ENCODE peak calls at places on chromosomes 16 and 17, in eight cellular contexts. Q is gastrocnemius medialis; R is IMR-90; D is naive thymus-derived CD4-positive, alpha-beta T cell; C is cardiac muscle cell; F is OCI-LY7; V is RWPE2; G is pancreas. A is an unnamed sample.
A peak's percentile ranks its signal among the peaks of the same experiment; 100 is the strongest.

GRCh38 chr17:65588194-65588808 is 26.9 kb upstream of the AXIN2 start:
- DNase-seq in Q (no peak), R (no peak), D (no peak), C (no peak), F (peak; percentile 9), V (no peak), G (no peak), A (no peak)

GRCh38 chr16:77373726-77374125 is 61.1 kb downstream of the ADAMTS18 start:
- DNase-seq in Q (no peak), R (no peak), D (no peak), C (no peak), F (no peak), V (no peak), G (no peak), A (no peak)

GRCh38 chr17:79892457-79893236 is 53.4 kb upstream of the CBX4 start:
- DNase-seq in Q (no peak), R (no peak), D (no peak), C (no peak), F (no peak), V (peak; percentile 45), G (no peak), A (no peak)

GRCh38 chr17:65954148-65954449 is 237.8 kb downstream of the CEP112 start:
- DNase-seq in Q (no peak), R (no peak), D (no peak), C (no peak), F (no peak), V (no peak), G (no peak), A (no peak)

GRCh38 chr17:50976951-50977472 is 110.9 kb upstream of the TOB1 start:
- DNase-seq in Q (no peak), R (no peak), D (no peak), C (no peak), F (no peak), V (no peak), G (no peak), A (no peak)

GRCh38 chr17:67324330-67324729 is 42.0 kb downstream of the PSMD12 start:
- DNase-seq in Q (no peak), R (no peak), D (no peak), C (no peak), F (no peak), V (no peak), G (no peak), A (no peak)

GRCh38 chr16:1680361-1680760 is 2.3 kb downstream of the JPT2 start:
- DNase-seq in Q (no peak), R (no peak), D (no peak), C (no peak), F (no peak), V (no peak), G (no peak), A (no peak)

GRCh38 chr17:14471052-14471451 is 170.2 kb downstream of the HS3ST3B1 start:
- DNase-seq in Q (no peak), R (peak; percentile 94), D (no peak), C (peak; percentile 0), F (no peak), V (no peak), G (no peak), A (peak; percentile 72)

GRCh38 chr16:85441189-85441889 is 171.8 kb upstream of the GSE1 start:
- DNase-seq in Q (no peak), R (no peak), D (no peak), C (no peak), F (peak; percentile 61), V (no peak), G (no peak), A (no peak)

GRCh38 chr17:17051380-17051779 is 9.1 kb downstream of the MPRIP start:
- DNase-seq in Q (no peak), R (no peak), D (no peak), C (no peak), F (no peak), V (no peak), G (no peak), A (no peak)

GRCh38 chr17:5630434-5630833 is 46.1 kb upstream of the NLRP1 start:
- DNase-seq in Q (no peak), R (peak; percentile 46), D (no peak), C (peak; percentile 20), F (no peak), V (no peak), G (no peak), A (peak; percentile 64)

GRCh38 chr16:11796227-11797165 is 562 bp downstream of the ZC3H7A start:
- DNase-seq in Q (peak; percentile 50), R (peak; percentile 44), D (peak; percentile 30), C (peak; percentile 59), F (peak; percentile 31), V (peak; percentile 66), G (peak; percentile 61), A (peak; percentile 74)

GRCh38 chr17:9258115-9259020 is 237.1 kb downstream of the NTN1 start:
- DNase-seq in Q (no peak), R (no peak), D (no peak), C (no peak), F (no peak), V (no peak), G (no peak), A (peak; percentile 52)

GRCh38 chr16:30979170-30980067 is 5.6 kb upstream of the HSD3B7 start:
- DNase-seq in Q (no peak), R (no peak), D (no peak), C (no peak), F (no peak), V (no peak), G (no peak), A (no peak)

GRCh38 chr16:84593825-84594724 is 23.8 kb downstream of the COTL1 start:
- DNase-seq in Q (no peak), R (no peak), D (peak; percentile 73), C (peak; percentile 52), F (peak; percentile 97), V (no peak), G (no peak), A (no peak)

GRCh38 chr16:4404967-4405696 is 11.3 kb downstream of the CORO7 start:
- DNase-seq in Q (no peak), R (no peak), D (no peak), C (no peak), F (no peak), V (peak; percentile 64), G (no peak), A (no peak)

GRCh38 chr16:4082474-4083044 is 33.7 kb downstream of the ADCY9 start:
- DNase-seq in Q (no peak), R (no peak), D (no peak), C (no peak), F (no peak), V (no peak), G (no peak), A (no peak)

GRCh38 chr17:29151567-29151966 is 28.6 kb downstream of the MYO18A start:
- DNase-seq in Q (no peak), R (peak; percentile 73), D (no peak), C (peak; percentile 84), F (no peak), V (no peak), G (no peak), A (peak; percentile 70)

GRCh38 chr16:30637952-30638351 is 12.8 kb upstream of the PRR14 start:
- DNase-seq in Q (no peak), R (peak; percentile 51), D (peak; percentile 34), C (peak; percentile 57), F (peak; percentile 72), V (no peak), G (no peak), A (peak; percentile 43)

GRCh38 chr16:31695667-31696066 is 168.0 kb downstream of the AHSP start:
- DNase-seq in Q (no peak), R (no peak), D (peak; percentile 89), C (no peak), F (peak; percentile 78), V (no peak), G (no peak), A (no peak)

GRCh38 chr16:50120732-50121131 is 32.4 kb upstream of the TENT4B start:
- DNase-seq in Q (no peak), R (no peak), D (no peak), C (no peak), F (no peak), V (no peak), G (no peak), A (no peak)

GRCh38 chr17:34367486-34368270 is 4.6 kb upstream of the CCL1 start:
- DNase-seq in Q (no peak), R (no peak), D (no peak), C (no peak), F (no peak), V (no peak), G (no peak), A (no peak)

GRCh38 chr17:36594626-36595401 is 3.1 kb downstream of the DHRS11 start:
- DNase-seq in Q (no peak), R (no peak), D (no peak), C (no peak), F (no peak), V (no peak), G (no peak), A (no peak)

GRCh38 chr16:57019746-57020145 is 30.4 kb downstream of the NLRC5 start:
- DNase-seq in Q (no peak), R (no peak), D (no peak), C (no peak), F (no peak), V (no peak), G (no peak), A (no peak)

GRCh38 chr16:85389679-85390470 is 223.2 kb upstream of the GSE1 start:
- DNase-seq in Q (no peak), R (no peak), D (no peak), C (no peak), F (no peak), V (peak; percentile 57), G (peak; percentile 7), A (no peak)

GRCh38 chr16:203246-203645 is 23.0 kb downstream of the HBQ1 start:
- DNase-seq in Q (no peak), R (no peak), D (no peak), C (peak; percentile 9), F (no peak), V (no peak), G (no peak), A (peak; percentile 23)
- H3K36me3 ChIP-seq in Q (no peaks in the 10 kb centered on the region), R (peaks cover 59% of the 10 kb centered on the region), D (peaks cover 14% of the 10 kb centered on the region), C (peaks cover 68% of the 10 kb centered on the region), F (peaks cover 97% of the 10 kb centered on the region), V (peaks cover 76% of the 10 kb centered on the region), G (peaks cover 5% of the 10 kb centered on the region), A (peaks cover 82% of the 10 kb centered on the region)

GRCh38 chr17:27379863-27380533 is 76.2 kb upstream of the KSR1 start:
- DNase-seq in Q (peak; percentile 17), R (peak; percentile 43), D (no peak), C (peak; percentile 78), F (no peak), V (no peak), G (peak; percentile 48), A (peak; percentile 41)
- H3K4me3 ChIP-seq in Q (peak overlapping the region; percentile 7), R (no peak overlapping the region), D (no peak overlapping the region), C (no peak overlapping the region), F (no peak overlapping the region), V (no peak overlapping the region), G (no peak overlapping the region), A (no peak overlapping the region)

GRCh38 chr16:68577352-68577853 is 38.3 kb downstream of the ZFP90 start:
- DNase-seq in Q (no peak), R (no peak), D (no peak), C (no peak), F (no peak), V (no peak), G (no peak), A (no peak)
- H3K9me3 ChIP-seq in Q (peaks cover 18% of the 10 kb centered on the region), R (peaks cover 52% of the 10 kb centered on the region), D (peaks cover 85% of the 10 kb centered on the region), C (no peaks in the 10 kb centered on the region), F (peaks cover 5% of the 10 kb centered on the region), V (peaks cover 15% of the 10 kb centered on the region), G (no peaks in the 10 kb centered on the region), A (no peaks in the 10 kb centered on the region)

DNA sequence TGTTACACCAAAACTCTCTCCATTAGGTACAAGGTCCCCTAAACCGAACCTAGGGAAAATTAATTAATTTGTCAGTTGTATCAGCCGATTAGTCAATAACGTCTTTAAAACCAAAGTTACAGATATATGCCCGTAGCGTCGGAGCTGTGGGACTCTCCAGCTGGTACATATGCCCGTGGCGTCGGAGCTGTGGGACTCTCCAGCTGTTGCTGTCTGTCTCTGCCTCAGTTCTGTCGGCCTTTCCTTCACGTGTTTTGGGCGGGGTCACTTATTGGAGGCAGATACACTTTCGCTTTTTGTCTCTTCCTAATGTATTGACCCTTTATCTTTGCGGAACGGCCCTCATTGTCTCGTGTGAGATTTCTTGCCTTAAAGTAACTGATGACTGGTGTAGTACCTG is 62.0 kb upstream of the ZNF750 start:
- DNase-seq in Q (no peak), R (no peak), D (no peak), C (no peak), F (no peak), V (no peak), G (no peak), A (no peak)
- H3K36me3 ChIP-seq in Q (no peaks in the 10 kb centered on the region), R (peaks cover 20% of the 10 kb centered on the region), D (no peaks in the 10 kb centered on the region), C (peaks cover 2% of the 10 kb centered on the region), F (peaks cover 45% of the 10 kb centered on the region), V (peaks cover 13% of the 10 kb centered on the region), G (no peaks in the 10 kb centered on the region), A (peaks cover 8% of the 10 kb centered on the region)

A was measured in MG63.